ENCODE peak calls at places on chromosomes 16 and 17, in six cellular contexts. One of them, this sample, is unnamed.

GRCh38 chr16:57677622-57678369 is 9.7 kb downstream of the ADGRG3 start:
- DNase-seq in AG08395: no peak
- DNase-seq in stomach: peak; percentile 73
- DNase-seq in H4: peak; percentile 33
- DNase-seq in sciatic nerve: no peak
- DNase-seq in Panc1: no peak
- DNase-seq in this sample: no peak

GRCh38 chr17:73901661-73902415 is 257.6 kb upstream of the SDK2 start:
- DNase-seq in AG08395: peak; percentile 22
- DNase-seq in stomach: peak; percentile 65
- DNase-seq in H4: no peak
- DNase-seq in sciatic nerve: no peak
- DNase-seq in Panc1: no peak
- DNase-seq in this sample: no peak

GRCh38 chr16:83453977-83454376 is 353.8 kb upstream of the HSBP1 start:
- DNase-seq in AG08395: no peak
- DNase-seq in stomach: no peak
- DNase-seq in H4: no peak
- DNase-seq in sciatic nerve: no peak
- DNase-seq in Panc1: no peak
- DNase-seq in this sample: no peak

GRCh38 chr17:30950669-30951399 is 20.0 kb upstream of the RNF135 start:
- DNase-seq in AG08395: peak; percentile 81
- DNase-seq in stomach: peak; percentile 60
- DNase-seq in H4: peak; percentile 36
- DNase-seq in sciatic nerve: peak; percentile 73
- DNase-seq in Panc1: no peak
- DNase-seq in this sample: no peak

GRCh38 chr17:77830816-77831490 is 127.5 kb upstream of the TNRC6C start:
- DNase-seq in AG08395: no peak
- DNase-seq in stomach: no peak
- DNase-seq in H4: no peak
- DNase-seq in sciatic nerve: peak; percentile 57
- DNase-seq in Panc1: no peak
- DNase-seq in this sample: no peak

GRCh38 chr17:76523084-76524037 is 14.1 kb downstream of the CYGB start:
- DNase-seq in AG08395: peak; percentile 79
- DNase-seq in stomach: peak; percentile 83
- DNase-seq in H4: peak; percentile 55
- DNase-seq in sciatic nerve: peak; percentile 87
- DNase-seq in Panc1: peak; percentile 46
- DNase-seq in this sample: no peak

GRCh38 chr17:31811021-31811565 is 48.0 kb downstream of the COPRS start:
- DNase-seq in AG08395: no peak
- DNase-seq in stomach: no peak
- DNase-seq in H4: no peak
- DNase-seq in sciatic nerve: no peak
- DNase-seq in Panc1: no peak
- DNase-seq in this sample: no peak

GRCh38 chr16:85250609-85251223 is 138.4 kb upstream of the CIBAR2 start:
- DNase-seq in AG08395: no peak
- DNase-seq in stomach: no peak
- DNase-seq in H4: no peak
- DNase-seq in sciatic nerve: no peak
- DNase-seq in Panc1: no peak
- DNase-seq in this sample: no peak

GRCh38 chr16:57538235-57538711 is 1.9 kb upstream of the CCDC102A start:
- DNase-seq in AG08395: no peak
- DNase-seq in stomach: peak; percentile 23
- DNase-seq in H4: no peak
- DNase-seq in sciatic nerve: peak; percentile 46
- DNase-seq in Panc1: no peak
- DNase-seq in this sample: no peak

GRCh38 chr17:77404812-77405581 is 264.2 kb downstream of the SEC14L1 start:
- DNase-seq in AG08395: peak; percentile 90
- DNase-seq in stomach: peak; percentile 56
- DNase-seq in H4: peak; percentile 87
- DNase-seq in sciatic nerve: no peak
- DNase-seq in Panc1: peak; percentile 43
- DNase-seq in this sample: peak; percentile 33

GRCh38 chr16:85238233-85238647 is 126.0 kb upstream of the CIBAR2 start:
- DNase-seq in AG08395: peak; percentile 77
- DNase-seq in stomach: peak; percentile 33
- DNase-seq in H4: peak; percentile 89
- DNase-seq in sciatic nerve: peak; percentile 89
- DNase-seq in Panc1: no peak
- DNase-seq in this sample: no peak

GRCh38 chr16:65121870-65122723 is at the start of gene CDH11:
- DNase-seq in AG08395: peak; percentile 82
- DNase-seq in stomach: peak; percentile 25
- DNase-seq in H4: peak; percentile 30
- DNase-seq in sciatic nerve: peak; percentile 84
- DNase-seq in Panc1: no peak
- DNase-seq in this sample: no peak

GRCh38 chr17:27310548-27311110 is 16.7 kb downstream of the WSB1 start:
- DNase-seq in AG08395: no peak
- DNase-seq in stomach: no peak
- DNase-seq in H4: no peak
- DNase-seq in sciatic nerve: no peak
- DNase-seq in Panc1: no peak
- DNase-seq in this sample: no peak